ENCODE peak calls at places on chromosomes 13 and 19, in six cellular contexts. M is NCI-H345; K is iris pigment epithelial cell; T is CD8-positive, alpha-beta memory T cell; X is NT2/D1; Z is SK-N-MC. W is an unnamed sample.

GRCh38 chr13:97616385-97616784 is 182.4 kb downstream of the RAP2A start:
- DNase-seq in X (no peak), Z (no peak), M (no peak), T (no peak), K (no peak), W (no peak)

GRCh38 chr13:95533545-95534135 is 18.9 kb upstream of the CLDN10 start:
- DNase-seq in X (no peak), Z (no peak), M (no peak), T (no peak), K (no peak), W (no peak)

GRCh38 chr13:40664100-40665060 is 2.1 kb downstream of the FOXO1 start:
- DNase-seq in T (peak; percentile 82), X (no peak), K (peak; percentile 58), M (no peak), Z (no peak), W (peak; percentile 80)

GRCh38 chr13:114078501-114079451 is 53.6 kb downstream of the RASA3 start:
- DNase-seq in T (peak; percentile 41), K (peak; percentile 91), X (no peak), Z (no peak), M (no peak), W (no peak)

GRCh38 chr13:45949161-45949560 is 97.6 kb upstream of the SIAH3 start:
- DNase-seq in M (no peak), X (no peak), Z (no peak), T (no peak), K (peak; percentile 34), W (no peak)

GRCh38 chr19:47418595-47419036 is 711 bp downstream of the MEIS3 start:
- DNase-seq in X (no peak), M (no peak), T (no peak), Z (no peak), K (no peak), W (no peak)

GRCh38 chr19:45476349-45476717 is 8.5 kb downstream of the FOSB start:
- DNase-seq in T (peak; percentile 58), Z (no peak), K (no peak), M (no peak), X (no peak), W (no peak)

GRCh38 chr13:111874981-111875380 is 192.0 kb upstream of the SOX1 start:
- DNase-seq in T (no peak), X (no peak), K (no peak), M (no peak), Z (no peak), W (no peak)

GRCh38 chr13:71417205-71417604 is 449.8 kb downstream of the DACH1 start:
- DNase-seq in Z (no peak), M (no peak), K (peak; percentile 59), X (no peak), T (no peak), W (no peak)

GRCh38 chr13:101552286-101552685 is 99.8 kb downstream of the ITGBL1 start:
- DNase-seq in M (no peak), X (no peak), Z (no peak), K (no peak), T (no peak), W (no peak)

GRCh38 chr13:109162248-109163051 is 533.0 kb downstream of the MYO16 start:
- DNase-seq in M (no peak), T (no peak), Z (no peak), K (no peak), X (no peak), W (no peak)

GRCh38 chr13:105721056-105721455 is 814.4 kb downstream of the EFNB2 start:
- DNase-seq in T (no peak), Z (no peak), M (no peak), X (no peak), K (peak; percentile 46), W (no peak)

GRCh38 chr19:27962260-27962659 is 1250.7 kb downstream of the UQCRFS1 start:
- DNase-seq in Z (no peak), T (no peak), K (no peak), X (no peak), M (no peak), W (no peak)

GRCh38 chr19:13796301-13797057 is 1.2 kb downstream of the ZSWIM4 start:
- DNase-seq in M (no peak), Z (no peak), X (no peak), K (peak; percentile 93), T (no peak), W (no peak)

GRCh38 chr13:90683711-90684131 is 663.8 kb upstream of the MIR17HG start:
- DNase-seq in M (no peak), K (peak; percentile 84), X (no peak), T (no peak), Z (no peak), W (no peak)

GRCh38 chr19:3697094-3697493 is 3.2 kb downstream of the PIP5K1C start:
- DNase-seq in K (no peak), Z (no peak), X (no peak), T (peak; percentile 44), M (no peak), W (no peak)

GRCh38 chr13:66343224-66343828 is 886.8 kb downstream of the PCDH9 start:
- DNase-seq in X (no peak), M (no peak), T (no peak), K (no peak), Z (no peak), W (no peak)

GRCh38 chr13:56975647-56976046 is 165.1 kb upstream of the PRR20A start:
- DNase-seq in K (no peak), T (no peak), Z (no peak), X (peak; percentile 23), M (no peak), W (no peak)

GRCh38 chr13:101473458-101473857 is 21.0 kb downstream of the ITGBL1 start:
- DNase-seq in T (no peak), M (no peak), Z (no peak), X (no peak), K (peak; percentile 91), W (no peak)

GRCh38 chr19:44643605-44644390 is at the start of gene PVR:
- DNase-seq in T (no peak), K (peak; percentile 72), M (peak; percentile 55), X (no peak), Z (no peak), W (peak; percentile 69)

GRCh38 chr13:71624641-71625040 is 242.4 kb downstream of the DACH1 start:
- DNase-seq in T (no peak), M (no peak), X (no peak), K (no peak), Z (no peak), W (no peak)

GRCh38 chr13:48808689-48809088 is 155.0 kb downstream of the CYSLTR2 start:
- DNase-seq in K (peak; percentile 80), X (no peak), M (no peak), Z (no peak), T (no peak), W (no peak)

GRCh38 chr19:42081584-42082258 is 5.8 kb downstream of the ZNF574 start:
- DNase-seq in K (peak; percentile 70), T (no peak), M (no peak), Z (no peak), X (no peak), W (no peak)

GRCh38 chr13:111051656-111052232 is 63.4 kb upstream of the ARHGEF7 start:
- DNase-seq in Z (no peak), X (no peak), M (no peak), K (no peak), T (no peak), W (no peak)